ENCODE peak calls at places on chromosomes 5 and 9, in six cellular contexts. D is NCI-H1105, J is NCI-H748 treated with DMSO at 0.1 percent for 48 hours, V is mucosa of descending colon, N is C1 segment of cervical spinal cord, L is ecto neural progenitor cell. O is an unnamed sample.

GRCh38 chr5:2746642-2747041 is 4.8 kb downstream of the IRX2 start:
- DNase-seq in D (peak), J (peak), V (no peak), N (no peak), L (no peak), O (no peak)

GRCh38 chr5:1512541-1513291 is 11.0 kb downstream of the LPCAT1 start:
- DNase-seq in D (no peak), J (no peak), V (peak), N (no peak), L (no peak), O (peak)

GRCh38 chr5:179008667-179009066 is 13.5 kb upstream of the GRM6 start:
- DNase-seq in D (no peak), J (no peak), V (no peak), N (no peak), L (no peak), O (no peak)

GRCh38 chr9:34948438-34948837 is 9.6 kb upstream of the PHF24 start:
- DNase-seq in D (no peak), J (no peak), V (no peak), N (no peak), L (no peak), O (no peak)

GRCh38 chr5:51494821-51495220 is 111.6 kb downstream of the ISL1 start:
- DNase-seq in D (no peak), J (no peak), V (no peak), N (no peak), L (no peak), O (no peak)

GRCh38 chr5:147437161-147437596 is 72.7 kb downstream of the DPYSL3 start:
- DNase-seq in D (no peak), J (no peak), V (no peak), N (no peak), L (no peak), O (no peak)

GRCh38 chr9:22969350-22969979 is 522.8 kb downstream of the DMRTA1 start:
- DNase-seq in D (no peak), J (no peak), V (no peak), N (no peak), L (no peak), O (no peak)

GRCh38 chr5:174723315-174723978 is 935 bp upstream of the MSX2 start:
- DNase-seq in D (no peak), J (no peak), V (no peak), N (no peak), L (no peak), O (no peak)

GRCh38 chr5:96226941-96227552 is 206.0 kb downstream of the PCSK1 start:
- DNase-seq in D (no peak), J (no peak), V (no peak), N (no peak), L (no peak), O (no peak)

GRCh38 chr9:109452761-109453160 is 45.3 kb downstream of the PTPN3 start:
- DNase-seq in D (no peak), J (no peak), V (no peak), N (no peak), L (no peak), O (no peak)

GRCh38 chr5:54251981-54252380 is 58.4 kb downstream of the ARL15 start:
- DNase-seq in D (no peak), J (no peak), V (no peak), N (no peak), L (no peak), O (no peak)

GRCh38 chr9:4866239-4866969 is 73.7 kb downstream of the RCL1 start:
- DNase-seq in D (no peak), J (no peak), V (no peak), N (no peak), L (no peak), O (no peak)

GRCh38 chr5:7190727-7191126 is 205.2 kb upstream of the ADCY2 start:
- DNase-seq in D (peak), J (no peak), V (no peak), N (no peak), L (no peak), O (no peak)

GRCh38 chr5:32461441-32462120 is 17.0 kb upstream of the ZFR start:
- DNase-seq in D (no peak), J (no peak), V (no peak), N (no peak), L (no peak), O (no peak)

GRCh38 chr5:80220268-80220897 is 35.5 kb downstream of the SERINC5 start:
- DNase-seq in D (no peak), J (peak), V (no peak), N (no peak), L (no peak), O (no peak)

GRCh38 chr9:85605905-85606304 is 135.8 kb downstream of the AGTPBP1 start:
- DNase-seq in D (no peak), J (no peak), V (no peak), N (no peak), L (no peak), O (no peak)

GRCh38 chr9:20832775-20833174 is 148.7 kb downstream of the FOCAD start:
- DNase-seq in D (no peak), J (no peak), V (no peak), N (no peak), L (no peak), O (no peak)

GRCh38 chr5:101720033-101720432 is 576.1 kb downstream of the SLCO4C1 start:
- DNase-seq in D (no peak), J (no peak), V (no peak), N (no peak), L (no peak), O (no peak)

GRCh38 chr9:126131066-126132010 is 195.3 kb upstream of the MVB12B start:
- DNase-seq in D (no peak), J (no peak), V (no peak), N (no peak), L (peak), O (no peak)

GRCh38 chr5:45578270-45578669 is 117.9 kb downstream of the HCN1 start:
- DNase-seq in D (no peak), J (no peak), V (no peak), N (no peak), L (no peak), O (no peak)

GRCh38 chr5:81639556-81639955 is 111.3 kb downstream of the SSBP2 start:
- DNase-seq in D (no peak), J (no peak), V (no peak), N (no peak), L (no peak), O (no peak)